ENCODE peak calls at places on chromosome 9, in seven cellular contexts. R, P, W, B, U, F and S are unnamed samples.

GRCh38 chr9:106956971-106957370 is 94.0 kb downstream of the ZNF462 start:
- DNase-seq in R (no peak), P (no peak), W (no peak), B (peak; percentile 38), U (no peak), F (no peak), S (no peak)

GRCh38 chr9:103802068-103802467 is 292.0 kb upstream of the SMC2 start:
- DNase-seq in R (no peak), P (peak; percentile 41), W (no peak), B (no peak), U (no peak), F (no peak), S (no peak)

GRCh38 chr9:105088088-105088487 is 156.4 kb upstream of the SLC44A1 start:
- DNase-seq in R (no peak), P (no peak), W (no peak), B (no peak), U (no peak), F (no peak), S (no peak)

GRCh38 chr9:88747768-88748167 is 212.8 kb downstream of the NXNL2 start:
- DNase-seq in R (peak; percentile 74), P (peak; percentile 51), W (no peak), B (peak; percentile 96), U (no peak), F (no peak), S (no peak)

GRCh38 chr9:79209012-79209411 is 362.8 kb upstream of the TLE4 start:
- DNase-seq in R (no peak), P (no peak), W (no peak), B (no peak), U (no peak), F (no peak), S (no peak)

GRCh38 chr9:133958756-133959155 is 33.4 kb downstream of the VAV2 start:
- DNase-seq in R (no peak), P (no peak), W (no peak), B (no peak), U (no peak), F (no peak), S (no peak)

GRCh38 chr9:129517006-129517405 is 103.9 kb downstream of the C9orf50 start:
- DNase-seq in R (no peak), P (no peak), W (no peak), B (no peak), U (no peak), F (no peak), S (no peak)

GRCh38 chr9:971901-972511 is 4.4 kb upstream of the DMRT3 start:
- DNase-seq in R (peak; percentile 14), P (no peak), W (no peak), B (no peak), U (no peak), F (no peak), S (peak; percentile 43)

GRCh38 chr9:27468450-27469110 is 55.5 kb upstream of the IFNK start:
- DNase-seq in R (no peak), P (no peak), W (no peak), B (no peak), U (no peak), F (no peak), S (no peak)

GRCh38 chr9:111438576-111439235 is 45.5 kb downstream of the ECPAS start:
- DNase-seq in R (no peak), P (no peak), W (no peak), B (peak; percentile 32), U (no peak), F (no peak), S (no peak)

GRCh38 chr9:31612336-31613030 is 772.0 kb upstream of the ACO1 start:
- DNase-seq in R (no peak), P (no peak), W (no peak), B (no peak), U (no peak), F (no peak), S (no peak)

GRCh38 chr9:27109621-27110020 is 596 bp downstream of the TEK start:
- DNase-seq in R (no peak), P (no peak), W (no peak), B (no peak), U (no peak), F (no peak), S (no peak)

GRCh38 chr9:98533132-98533531 is 175.6 kb downstream of the GABBR2 start:
- DNase-seq in R (no peak), P (no peak), W (no peak), B (peak; percentile 62), U (no peak), F (no peak), S (no peak)

GRCh38 chr9:127979333-127980055 is 1.3 kb downstream of the EEIG1 start:
- DNase-seq in R (peak; percentile 55), P (peak; percentile 54), W (no peak), B (peak; percentile 29), U (no peak), F (peak; percentile 41), S (peak; percentile 62)

GRCh38 chr9:2625427-2625826 is 3.8 kb downstream of the VLDLR start:
- DNase-seq in R (no peak), P (no peak), W (no peak), B (no peak), U (no peak), F (no peak), S (no peak)

GRCh38 chr9:127698985-127699670 is 7.7 kb upstream of the CFAP157 start:
- DNase-seq in R (peak; percentile 100), P (peak; percentile 98), W (peak; percentile 73), B (peak; percentile 92), U (peak; percentile 85), F (no peak), S (peak; percentile 98)

GRCh38 chr9:86575825-86576488 is 221.7 kb upstream of the TUT7 start:
- DNase-seq in R (no peak), P (no peak), W (no peak), B (no peak), U (no peak), F (no peak), S (no peak)

GRCh38 chr9:88418025-88418424 is 29.8 kb downstream of the SPIN1 start:
- DNase-seq in R (no peak), P (no peak), W (no peak), B (no peak), U (peak; percentile 19), F (no peak), S (no peak)

GRCh38 chr9:91714874-91715615 is 235.0 kb downstream of the ROR2 start:
- DNase-seq in R (no peak), P (no peak), W (no peak), B (no peak), U (no peak), F (no peak), S (no peak)
- H3K4me3 ChIP-seq in R (no peak overlapping the region), P (peak overlapping the region; percentile 52), W (no peak overlapping the region), B (no peak overlapping the region), U (peak overlapping the region; percentile 55), F (no peak overlapping the region), S (no peak overlapping the region)

GRCh38 chr9:123361086-123361730 is 5.2 kb downstream of the CRB2 start:
- DNase-seq in R (peak; percentile 48), P (no peak), W (no peak), B (no peak), U (no peak), F (no peak), S (peak; percentile 37)

GRCh38 chr9:123361731-123362560 is 5.9 kb downstream of the CRB2 start:
- DNase-seq in R (no peak), P (no peak), W (no peak), B (no peak), U (no peak), F (no peak), S (no peak)

GRCh38 chr9:123359546-123359945 is 3.5 kb downstream of the CRB2 start:
- DNase-seq in R (no peak), P (no peak), W (no peak), B (no peak), U (no peak), F (no peak), S (no peak)

GRCh38 chr9:123359106-123359505 is 3.1 kb downstream of the CRB2 start:
- DNase-seq in R (no peak), P (no peak), W (no peak), B (no peak), U (no peak), F (no peak), S (no peak)

DNA sequence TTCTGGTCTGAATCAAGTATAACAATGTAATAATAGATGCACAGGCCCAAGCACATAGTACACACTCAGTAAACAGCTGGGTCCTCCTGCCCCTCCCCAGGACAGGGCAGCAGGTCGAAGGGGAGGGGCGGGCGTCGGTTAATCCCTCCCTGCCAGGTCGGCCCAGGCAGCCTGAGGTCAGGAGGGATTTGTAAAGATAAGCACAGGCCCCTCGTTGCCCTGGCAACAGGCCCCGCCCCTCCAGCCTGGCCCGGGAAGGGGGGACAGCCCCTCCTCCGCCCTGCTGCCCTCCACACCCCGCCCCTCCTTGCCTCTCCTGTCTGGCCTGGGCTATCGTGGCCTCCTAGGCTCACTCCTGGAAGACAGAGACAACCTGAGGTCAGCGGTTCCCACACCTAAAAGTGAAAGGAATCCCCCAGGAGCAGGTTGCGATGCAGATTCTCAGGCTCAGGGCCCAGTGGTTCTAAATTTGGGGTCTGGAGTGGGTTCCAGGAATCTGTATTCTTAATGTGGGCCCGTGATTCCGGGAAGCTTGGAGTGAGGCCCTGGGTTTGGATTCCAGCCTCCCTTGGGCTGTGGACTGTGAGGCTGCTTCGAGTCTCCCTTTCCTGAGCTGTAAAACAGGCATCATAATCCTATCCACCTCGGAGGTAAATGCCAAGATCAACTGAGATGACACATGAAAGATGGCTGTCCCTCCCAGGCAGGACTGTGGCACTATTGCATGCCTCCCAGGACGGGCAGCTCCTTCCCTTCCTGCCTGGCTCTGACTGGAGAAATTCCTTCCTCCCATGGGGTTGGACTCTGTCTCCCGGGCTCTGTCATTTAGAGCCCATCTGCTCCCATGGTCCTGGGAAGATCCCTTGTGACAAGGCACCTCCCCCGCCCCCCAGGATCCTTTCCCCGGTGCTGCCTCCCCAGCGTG is 4.4 kb downstream of the CRB2 start:
- DNase-seq in R (peak; percentile 100), P (peak; percentile 56), W (no peak), B (no peak), U (peak; percentile 91), F (peak; percentile 90), S (peak; percentile 85)
- TF ChIP-seq USF2 in R (no peak), P (no peak), W (no peak), B (no peak), U (no peak), F (no peak), S (no peak)

DNA sequence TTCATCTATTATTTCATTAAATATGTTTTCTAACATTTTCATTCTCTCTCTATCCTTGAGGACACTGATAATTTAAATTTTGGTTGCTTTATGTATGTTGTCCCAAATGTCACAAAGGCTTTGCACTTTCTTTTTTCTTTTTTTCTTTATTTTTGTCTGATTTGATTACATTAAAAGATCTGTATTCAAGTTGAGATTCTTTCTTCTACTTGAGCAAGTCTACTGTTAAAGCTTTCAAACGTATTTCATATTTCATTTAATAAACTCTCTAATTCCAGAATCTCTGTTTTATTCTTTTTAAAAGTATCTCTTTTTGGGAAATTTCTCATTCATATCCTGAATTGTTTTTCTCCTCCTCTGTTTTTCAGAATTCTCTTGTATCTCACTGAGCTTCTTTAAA is 106.5 kb downstream of the GNA14 start:
- DNase-seq in R (no peak), P (no peak), W (no peak), B (no peak), U (no peak), F (no peak), S (no peak)
- H3K4me3 ChIP-seq in R (no peak overlapping the region), P (no peak overlapping the region), W (no peak overlapping the region), B (no peak overlapping the region), U (no peak overlapping the region), F (no peak overlapping the region), S (no peak overlapping the region)

DNA sequence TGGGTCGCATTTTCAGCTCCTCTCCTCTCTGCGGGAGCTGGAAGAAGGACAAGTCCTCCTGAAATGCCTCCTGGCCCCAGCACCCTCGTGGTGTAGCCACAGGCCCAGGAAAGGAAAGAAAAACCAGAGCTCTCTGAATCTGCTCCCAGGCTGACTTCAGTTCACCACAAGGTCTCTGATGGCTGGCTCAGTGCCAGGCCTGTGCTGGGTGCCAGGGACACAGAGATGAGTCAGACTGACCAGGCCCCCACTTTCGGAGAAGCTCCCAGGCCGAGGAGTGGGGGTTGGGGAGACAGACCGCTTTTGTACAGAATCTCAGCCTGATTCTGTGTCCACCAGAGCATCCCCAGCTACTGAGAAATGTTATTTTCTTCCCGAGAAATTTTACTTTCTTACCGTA is 12.1 kb downstream of the GLIPR2 start:
- DNase-seq in R (peak; percentile 47), P (peak; percentile 85), W (peak; percentile 76), B (peak; percentile 97), U (no peak), F (peak; percentile 63), S (peak; percentile 94)
- TF ChIP-seq USF2 in R (no peak), P (no peak), W (no peak), B (no peak), U (no peak), F (no peak), S (no peak)